ENCODE peak calls at places on chromosomes 11 and 22, in four cellular contexts. V is brain microvascular endothelial cell, K is heart left ventricle, J is lower lobe of right lung. R is an unnamed sample.
A peak's percentile ranks its signal among the peaks of the same experiment; 100 is the strongest.

GRCh38 chr11:47847892-47848635 is at the start of gene NUP160:
- DNase-seq in K (peak; percentile 89), V (peak; percentile 48), J (peak; percentile 93), R (no peak)

GRCh38 chr11:35364101-35364780 is 55.1 kb downstream of the SLC1A2 start:
- DNase-seq in J (no peak), V (peak; percentile 80), K (peak; percentile 56), R (no peak)

GRCh38 chr22:36758792-36759271 is 17.1 kb downstream of the IFT27 start:
- DNase-seq in K (no peak), V (no peak), J (peak; percentile 26), R (no peak)

GRCh38 chr11:27362032-27362431 is 983 bp downstream of the CCDC34 start:
- DNase-seq in K (no peak), V (no peak), J (no peak), R (no peak)

GRCh38 chr11:14041040-14041439 is 78.5 kb downstream of the SPON1 start:
- DNase-seq in J (no peak), V (no peak), K (no peak), R (no peak)

GRCh38 chr11:85673422-85673821 is 8.5 kb upstream of the CREBZF start:
- DNase-seq in V (no peak), J (no peak), K (no peak), R (no peak)

GRCh38 chr11:8733847-8734246 is 51.3 kb downstream of the RPL27A start:
- DNase-seq in V (no peak), K (no peak), J (no peak), R (no peak)

GRCh38 chr11:130476200-130476921 is 27.9 kb downstream of the ADAMTS15 start:
- DNase-seq in V (no peak), J (no peak), K (peak; percentile 20), R (no peak)

GRCh38 chr11:121291896-121292502 is 572 bp upstream of the SC5D start:
- DNase-seq in V (no peak), K (no peak), J (no peak), R (no peak)

GRCh38 chr11:121293276-121293569 is 652 bp downstream of the SC5D start:
- DNase-seq in K (no peak), V (peak; percentile 27), J (no peak), R (no peak)

GRCh38 chr11:121295246-121296007 is 2.9 kb downstream of the SC5D start:
- DNase-seq in V (no peak), K (no peak), J (no peak), R (no peak)

GRCh38 chr11:121291319-121291718 is 1.3 kb upstream of the SC5D start:
- DNase-seq in K (no peak), V (no peak), J (no peak), R (no peak)

GRCh38 chr11:121292503-121293275 is at the start of gene SC5D:
- DNase-seq in V (peak; percentile 87), J (peak; percentile 97), K (peak; percentile 96), R (peak; percentile 55)
- TF ChIP-seq CTCF in V (no peak), J (no peak), K (no peak), R (no peak)

GRCh38 chr11:44608654-44609027 is 43.2 kb downstream of the CD82 start:
- DNase-seq in K (no peak), J (no peak), V (no peak), R (no peak)

GRCh38 chr11:44607987-44608386 is 42.5 kb downstream of the CD82 start:
- DNase-seq in K (no peak), V (peak; percentile 29), J (no peak), R (no peak)

GRCh38 chr11:44605965-44606364 is 40.5 kb downstream of the CD82 start:
- DNase-seq in J (no peak), K (no peak), V (no peak), R (no peak)

GRCh38 chr11:44606472-44606871 is 41.0 kb downstream of the CD82 start:
- DNase-seq in J (no peak), K (no peak), V (no peak), R (no peak)

DNA sequence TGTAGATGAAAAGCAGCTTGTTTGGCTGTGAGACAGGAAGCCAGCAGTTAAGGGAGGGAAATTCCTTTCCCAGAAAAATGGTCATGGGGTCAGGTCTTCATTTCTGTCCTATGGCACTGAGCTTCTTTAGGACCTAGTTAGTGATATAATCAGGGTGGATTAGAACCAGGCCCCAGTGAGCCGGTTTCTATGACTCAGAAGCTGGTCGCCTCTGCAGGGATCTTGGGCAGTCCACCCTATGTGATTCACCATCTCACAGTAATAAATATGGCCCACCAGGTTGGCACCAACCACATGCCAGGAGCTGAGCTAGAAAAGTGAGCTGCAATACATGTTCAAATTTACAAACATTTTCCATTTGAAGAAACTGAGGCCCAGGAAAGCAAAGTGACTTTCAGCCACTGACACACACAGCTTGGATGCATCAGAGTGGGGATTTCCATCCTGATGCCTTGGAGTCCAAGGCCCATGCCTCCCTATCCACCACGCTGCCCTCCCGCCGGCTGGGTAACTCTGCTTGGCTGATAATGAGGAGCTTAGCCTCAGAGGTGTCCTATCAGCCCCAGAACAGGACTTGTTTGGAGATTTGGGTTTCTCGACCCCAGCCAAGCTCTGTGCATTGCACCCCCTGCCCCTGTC is 42.0 kb downstream of the CD82 start:
- DNase-seq in V (no peak), K (no peak), J (no peak), R (no peak)
- H3K27ac ChIP-seq in V (no peak overlapping the region), K (no peak overlapping the region), J (no peak overlapping the region), R (no peak overlapping the region)

GRCh38 chr11:105456950-105457349 is 152.9 kb upstream of the GRIA4 start:
- DNase-seq in K (no peak), J (no peak), V (no peak), R (no peak)
- TF ChIP-seq CTCF in K (no peak), J (no peak), V (peak; percentile 33), R (no peak)

DNA sequence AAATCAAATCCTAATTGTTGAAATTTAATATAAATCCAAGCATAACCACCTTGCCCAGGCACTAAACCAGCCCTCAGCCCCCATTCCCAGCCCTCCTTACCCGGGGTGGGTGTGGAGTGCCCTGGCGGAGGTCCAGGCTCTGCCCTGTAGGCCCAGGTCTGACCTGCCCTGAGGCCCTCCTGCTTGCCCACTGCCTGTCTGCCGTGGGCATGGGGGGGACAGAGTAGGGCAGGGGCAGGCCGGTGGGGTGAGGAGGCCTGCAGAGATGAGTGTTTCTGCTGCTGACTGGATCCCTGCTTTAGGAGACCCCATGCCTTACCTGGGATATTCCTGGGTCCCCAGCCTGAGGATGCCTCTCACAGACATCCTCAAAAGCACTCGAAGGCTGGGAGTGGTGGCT is 3.6 kb upstream of the CHID1 start:
- DNase-seq in K (no peak), J (no peak), V (no peak), R (no peak)
- H3K27ac ChIP-seq in K (no peak overlapping the region), J (peak overlapping the region; percentile 60), V (no peak overlapping the region), R (no peak overlapping the region)

GRCh38 chr11:11163256-11163655 is 189.8 kb downstream of the CSNK2A3 start:
- DNase-seq in V (no peak), K (no peak), J (no peak), R (no peak)
- TF ChIP-seq CTCF in V (peak; percentile 46), K (peak; percentile 24), J (no peak), R (no peak)

R was measured in keratinocyte.